ENCODE peak calls at places on chromosomes 6 and 20, in seven cellular contexts. P, T, C, F, A, O and G are unnamed samples.

GRCh38 chr20:45419188-45420091 is 3.5 kb downstream of the PIGT start:
- DNase-seq in A (peak), F (peak), P (peak), O (peak), C (peak), T (no peak), G (peak)

GRCh38 chr20:53872561-53873248 is 197.7 kb downstream of the BCAS1 start:
- DNase-seq in P (no peak), C (peak), T (peak), O (no peak), F (peak), A (no peak), G (no peak)

GRCh38 chr6:43786664-43787329 is 16.8 kb downstream of the VEGFA start:
- DNase-seq in A (no peak), F (no peak), C (no peak), O (no peak), T (no peak), P (peak), G (no peak)

GRCh38 chr6:167219967-167220512 is 62.3 kb upstream of the GPR31 start:
- DNase-seq in A (no peak), C (no peak), T (no peak), F (no peak), P (no peak), O (no peak), G (no peak)

GRCh38 chr20:24658920-24659660 is 189.7 kb downstream of the SYNDIG1 start:
- DNase-seq in F (no peak), A (no peak), T (no peak), P (no peak), O (no peak), C (no peak), G (no peak)

GRCh38 chr6:6749791-6750434 is 161.4 kb downstream of the LY86 start:
- DNase-seq in O (peak), P (no peak), T (no peak), F (peak), C (peak), A (peak), G (peak)

GRCh38 chr20:54122189-54122588 is 51.6 kb downstream of the CYP24A1 start:
- DNase-seq in C (peak), A (peak), O (no peak), T (no peak), F (peak), P (no peak), G (peak)

GRCh38 chr20:16916165-16916564 is 168.0 kb downstream of the OTOR start:
- DNase-seq in P (no peak), T (no peak), C (no peak), F (no peak), O (no peak), A (no peak), G (no peak)

GRCh38 chr6:31729515-31729978 is 448 bp upstream of the DDAH2 start:
- DNase-seq in C (peak), P (peak), O (peak), A (peak), F (peak), T (peak), G (peak)

GRCh38 chr6:55528624-55529023 is 50.4 kb downstream of the HMGCLL1 start:
- DNase-seq in T (no peak), O (no peak), F (peak), C (peak), A (peak), P (no peak), G (peak)

GRCh38 chr20:23047738-23048214 is 1.7 kb downstream of the THBD start:
- DNase-seq in P (no peak), C (no peak), F (no peak), O (no peak), T (no peak), A (no peak), G (no peak)